ENCODE peak calls at places on chromosomes 16 and 17, in five cellular contexts. R is fibroblast of lung, W is BE2C, O is astrocyte, E is body of pancreas. C is an unnamed sample.

GRCh38 chr16:75092777-75093176 is 23.8 kb downstream of the LDHD start:
- DNase-seq in W (no peak), O (no peak), R (no peak), E (peak; percentile 49), C (no peak)

GRCh38 chr16:19886061-19886792 is 1.6 kb upstream of the GPRC5B start:
- DNase-seq in R (peak; percentile 60), W (peak; percentile 74), E (peak; percentile 78), O (peak; percentile 47), C (peak; percentile 83)

GRCh38 chr16:29825145-29826044 is 5.1 kb downstream of the MVP start:
- DNase-seq in W (no peak), R (peak; percentile 91), E (peak; percentile 40), O (peak; percentile 87), C (peak; percentile 93)

GRCh38 chr17:47325176-47325575 is 1.4 kb downstream of the EFCAB13 start:
- DNase-seq in O (no peak), W (no peak), R (no peak), E (no peak), C (no peak)

GRCh38 chr16:13150181-13150885 is 248.9 kb downstream of the SHISA9 start:
- DNase-seq in R (no peak), O (no peak), E (no peak), W (no peak), C (no peak)

GRCh38 chr17:33112763-33113162 is 121.1 kb downstream of the SPACA3 start:
- DNase-seq in R (peak; percentile 81), O (peak; percentile 74), W (no peak), E (no peak), C (peak; percentile 46)

GRCh38 chr16:67528222-67528869 is at the start of gene RIPOR1:
- DNase-seq in E (peak; percentile 76), O (no peak), R (no peak), W (peak; percentile 70), C (no peak)

GRCh38 chr17:63984206-63984605 is 11.5 kb upstream of the SCN4A start:
- DNase-seq in O (peak; percentile 57), W (no peak), R (peak; percentile 63), E (no peak), C (peak; percentile 80)

GRCh38 chr16:4507588-4508345 is 30.8 kb downstream of the CDIP1 start:
- DNase-seq in W (no peak), O (no peak), E (no peak), R (no peak), C (no peak)

GRCh38 chr16:20849587-20850390 is 43.5 kb downstream of the REXO5 start:
- DNase-seq in O (peak; percentile 32), R (peak; percentile 52), W (peak; percentile 66), E (peak; percentile 67), C (peak; percentile 84)

GRCh38 chr16:69848635-69849545 is 86.8 kb downstream of the WWP2 start:
- DNase-seq in R (peak; percentile 95), W (no peak), E (peak; percentile 91), O (peak; percentile 92), C (peak; percentile 96)

GRCh38 chr17:11383157-11383556 is 142.1 kb downstream of the SHISA6 start:
- DNase-seq in R (no peak), E (no peak), O (no peak), W (no peak), C (no peak)

GRCh38 chr17:40101367-40102210 is 1.2 kb upstream of the NR1D1 start:
- DNase-seq in E (no peak), W (no peak), R (no peak), O (no peak), C (no peak)

GRCh38 chr17:82301916-82302497 is 15.4 kb downstream of the CD7 start:
- DNase-seq in W (no peak), O (no peak), E (no peak), R (no peak), C (no peak)

GRCh38 chr17:5899496-5900195 is 170.5 kb upstream of the WSCD1 start:
- DNase-seq in W (no peak), O (no peak), E (no peak), R (no peak), C (no peak)

GRCh38 chr16:75279277-75279676 is 27.9 kb upstream of the BCAR1 start:
- DNase-seq in R (no peak), E (peak; percentile 46), O (no peak), W (no peak), C (no peak)

GRCh38 chr16:53090591-53091507 is 36.1 kb downstream of the CHD9 start:
- DNase-seq in O (peak; percentile 98), E (peak; percentile 72), R (peak; percentile 99), W (no peak), C (peak; percentile 99)

GRCh38 chr16:69328854-69329316 is 1.5 kb downstream of the PDF start:
- DNase-seq in R (peak; percentile 38), O (no peak), W (no peak), E (no peak), C (no peak)

GRCh38 chr17:78357177-78357586 is 2.7 kb downstream of the SOCS3 start:
- DNase-seq in W (no peak), O (peak; percentile 70), E (peak; percentile 59), R (peak; percentile 84), C (peak; percentile 75)

GRCh38 chr16:89049484-89050118 is 44.1 kb upstream of the ACSF3 start:
- DNase-seq in W (peak; percentile 42), R (no peak), E (no peak), O (no peak), C (no peak)

GRCh38 chr17:10428781-10429180 is 7.0 kb upstream of the MYH8 start:
- DNase-seq in O (no peak), E (no peak), W (no peak), R (no peak), C (no peak)

GRCh38 chr16:55014022-55014421 is 83.4 kb downstream of the IRX5 start:
- DNase-seq in W (no peak), O (no peak), E (no peak), R (no peak), C (no peak)
- TF ChIP-seq CTCF in W (no peak), O (no peak), E (no peak), R (no peak), C (no peak)

DNA sequence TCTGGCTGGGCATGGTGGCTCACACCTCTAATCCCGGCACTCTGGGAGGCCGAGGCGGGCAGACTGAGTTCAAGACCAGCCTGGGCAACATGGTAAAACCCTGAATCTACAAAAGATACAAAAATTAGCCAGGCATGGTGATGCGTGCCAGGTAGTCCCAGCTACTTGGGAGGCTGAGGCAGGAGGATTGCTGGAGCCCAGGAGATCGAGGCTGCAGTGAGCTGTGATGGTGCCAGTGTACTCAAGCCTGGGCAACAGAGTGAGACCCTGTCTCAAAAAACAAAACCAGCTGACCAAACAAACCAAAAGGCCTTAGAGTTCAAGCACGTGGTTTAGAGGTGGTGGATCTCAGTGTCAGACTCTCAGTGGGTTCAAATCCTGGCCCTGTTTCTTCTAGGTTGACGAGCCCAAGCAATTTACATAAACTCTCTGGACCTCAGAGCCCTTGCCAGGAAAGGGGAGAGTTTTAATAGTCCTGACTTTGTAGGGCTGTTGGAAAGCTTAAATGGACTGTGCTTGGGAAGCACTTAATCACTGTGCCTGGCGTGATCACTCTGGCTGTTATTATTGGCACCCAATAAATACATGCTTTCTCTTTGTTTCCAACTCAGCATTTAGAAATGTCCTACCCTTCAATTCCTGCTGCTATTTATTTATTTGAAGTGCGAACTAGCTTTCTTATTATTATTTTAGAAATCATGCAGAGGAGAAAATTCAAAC is 44.7 kb downstream of the ABCC1 start:
- DNase-seq in O (peak; percentile 94), E (no peak), R (peak; percentile 96), W (no peak), C (peak; percentile 97)
- H3K4me3 ChIP-seq in O (no peak overlapping the region), E (no peak overlapping the region), R (no peak overlapping the region), W (no peak overlapping the region), C (no peak overlapping the region)

GRCh38 chr17:49566668-49567071 is 9.0 kb upstream of the NXPH3 start:
- DNase-seq in R (no peak), O (no peak), W (no peak), E (peak; percentile 37), C (no peak)
- TF ChIP-seq CTCF in R (no peak), O (no peak), W (no peak), E (no peak), C (no peak)

GRCh38 chr16:81745704-81746558 is 33.2 kb upstream of the PLCG2 start:
- DNase-seq in E (peak; percentile 67), W (peak; percentile 75), O (peak; percentile 18), R (peak; percentile 46), C (peak; percentile 56)

GRCh38 chr16:81746566-81746965 is 32.5 kb upstream of the PLCG2 start:
- DNase-seq in W (no peak), R (no peak), E (no peak), O (no peak), C (no peak)

GRCh38 chr16:81744911-81745310 is 34.2 kb upstream of the PLCG2 start:
- DNase-seq in O (no peak), R (no peak), E (no peak), W (no peak), C (no peak)

GRCh38 chr16:81752225-81752875 is 26.7 kb upstream of the PLCG2 start:
- DNase-seq in R (peak; percentile 31), O (no peak), E (no peak), W (no peak), C (no peak)

DNA sequence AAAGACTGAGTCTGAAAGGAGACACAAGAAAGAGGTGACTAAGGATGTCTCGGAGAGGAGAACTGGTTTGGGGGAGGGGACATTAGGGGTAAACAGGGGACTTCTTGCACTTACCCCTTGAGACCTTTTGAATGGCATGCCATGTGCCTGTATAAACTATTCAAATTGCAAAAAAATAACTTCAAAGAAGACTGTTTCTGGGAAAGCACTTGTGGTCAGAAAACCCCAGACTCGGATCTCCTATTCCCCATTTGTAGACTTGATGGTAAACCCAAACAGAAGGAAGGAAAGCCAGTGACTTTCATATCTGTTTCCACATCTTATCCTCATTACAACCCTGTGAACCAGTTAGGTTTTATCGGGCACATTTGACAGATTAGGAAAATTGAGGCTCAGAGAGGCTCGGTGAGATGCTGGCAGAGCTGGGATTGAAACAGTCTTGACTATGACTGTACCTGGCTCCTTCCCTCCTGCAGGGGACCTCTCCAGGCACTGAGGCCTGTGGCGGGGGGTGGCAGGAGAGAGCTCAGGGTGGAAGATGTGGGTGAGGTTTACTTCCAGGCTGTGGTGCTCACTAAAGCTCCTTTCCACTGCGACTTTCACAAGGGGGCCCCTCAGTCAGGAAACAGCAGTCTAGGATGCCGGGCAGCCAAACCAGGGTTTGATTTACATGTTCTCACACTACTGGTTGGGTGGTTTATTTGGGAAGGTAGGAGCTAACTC is 30.5 kb upstream of the PLCG2 start:
- DNase-seq in W (no peak), R (no peak), O (no peak), E (no peak), C (no peak)
- H3K4me3 ChIP-seq in W (no peak overlapping the region), R (no peak overlapping the region), O (no peak overlapping the region), E (no peak overlapping the region), C (no peak overlapping the region)

DNA sequence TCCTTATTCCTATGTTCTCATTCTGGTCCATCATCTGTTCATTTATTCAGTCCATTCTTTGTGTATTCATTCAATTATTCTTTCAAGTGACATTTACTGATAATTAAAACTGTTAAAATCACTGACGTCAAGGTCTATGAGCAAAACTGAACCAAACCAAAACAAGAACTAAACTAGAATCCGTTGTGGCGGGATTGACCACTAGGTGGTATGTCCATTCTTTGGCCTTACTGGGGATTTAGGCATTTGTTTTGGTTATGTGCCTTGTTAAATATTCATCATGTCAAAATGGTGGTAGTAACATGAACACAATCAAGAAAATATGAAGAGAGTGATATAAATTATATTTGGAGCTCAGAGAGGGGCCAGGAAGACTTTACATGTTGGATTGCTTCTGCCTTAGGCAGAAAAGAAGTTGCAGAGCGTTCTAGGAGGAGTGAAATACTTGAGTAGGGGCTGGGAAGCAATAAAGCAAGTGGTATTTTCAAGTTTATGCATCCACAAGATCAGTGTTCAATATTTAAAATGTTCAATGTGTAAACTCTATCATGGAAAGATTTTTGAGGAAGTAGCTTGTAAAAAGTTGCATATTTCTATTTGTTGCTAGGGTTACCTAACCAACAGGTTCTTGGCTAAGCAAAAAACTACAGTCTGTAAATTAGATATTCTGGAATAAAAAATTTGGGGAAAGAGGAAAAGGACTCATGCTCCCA is 129.0 kb downstream of the CDH13 start:
- DNase-seq in R (peak; percentile 23), W (no peak), E (no peak), O (peak; percentile 23), C (no peak)
- TF ChIP-seq CTCF in R (peak; percentile 39), W (no peak), E (peak; percentile 40), O (peak; percentile 27), C (peak; percentile 36)

C was measured in fibroblast of the aortic adventitia.